ENCODE peak calls at places on chromosomes 7 and 10, in eight cellular contexts. One of them, this sample, is unnamed.
A peak's percentile ranks its signal among the peaks of the same experiment; 100 is the strongest.

GRCh38 chr10:31745612-31746376 is 182.8 kb downstream of the ARHGAP12 start:
- DNase-seq in stimulated activated CD4-positive, alpha-beta T cell treated with anti-CD3 and anti-CD28 coated beads, Interleukin-2, amount 100 ng/mL, for 48 hours: peak; percentile 34
- DNase-seq in effector CD8-positive, alpha-beta T cell: no peak
- DNase-seq in stimulated activated naive CD8-positive, alpha-beta T cell treated with anti-CD3 and anti-CD28 coated beads, Interleukin-15, amount 100 ng/mL, for 72 hours: peak; percentile 56
- DNase-seq in activated T-cell treated with anti-CD3 and anti-CD28 coated beads for 24 hours: peak; percentile 49
- DNase-seq in stimulated activated CD8-positive, alpha-beta memory T cell treated with anti-CD3 and anti-CD28 coated beads, Interleukin-7, amount 100 ng/mL, for 48 hours: peak; percentile 22
- DNase-seq in HuH-7.5: no peak
- DNase-seq in AG04450: peak; percentile 71
- DNase-seq in this sample: peak; percentile 48

GRCh38 chr10:45179716-45180115 is 135.7 kb downstream of the OR13A1 start:
- DNase-seq in effector CD8-positive, alpha-beta T cell: no peak
- DNase-seq in AG04450: no peak
- DNase-seq in activated T-cell treated with anti-CD3 and anti-CD28 coated beads for 24 hours: no peak
- DNase-seq in stimulated activated naive CD8-positive, alpha-beta T cell treated with anti-CD3 and anti-CD28 coated beads, Interleukin-15, amount 100 ng/mL, for 72 hours: no peak
- DNase-seq in stimulated activated CD4-positive, alpha-beta T cell treated with anti-CD3 and anti-CD28 coated beads, Interleukin-2, amount 100 ng/mL, for 48 hours: no peak
- DNase-seq in stimulated activated CD8-positive, alpha-beta memory T cell treated with anti-CD3 and anti-CD28 coated beads, Interleukin-7, amount 100 ng/mL, for 48 hours: no peak
- DNase-seq in HuH-7.5: no peak
- DNase-seq in this sample: no peak

GRCh38 chr10:102579206-102579790 is 65.0 kb upstream of the TRIM8 start:
- DNase-seq in stimulated activated CD4-positive, alpha-beta T cell treated with anti-CD3 and anti-CD28 coated beads, Interleukin-2, amount 100 ng/mL, for 48 hours: no peak
- DNase-seq in effector CD8-positive, alpha-beta T cell: no peak
- DNase-seq in stimulated activated CD8-positive, alpha-beta memory T cell treated with anti-CD3 and anti-CD28 coated beads, Interleukin-7, amount 100 ng/mL, for 48 hours: no peak
- DNase-seq in activated T-cell treated with anti-CD3 and anti-CD28 coated beads for 24 hours: no peak
- DNase-seq in stimulated activated naive CD8-positive, alpha-beta T cell treated with anti-CD3 and anti-CD28 coated beads, Interleukin-15, amount 100 ng/mL, for 72 hours: no peak
- DNase-seq in HuH-7.5: no peak
- DNase-seq in AG04450: no peak
- DNase-seq in this sample: no peak

GRCh38 chr10:17918187-17918903 is 33.4 kb upstream of the SLC39A12 start:
- DNase-seq in activated T-cell treated with anti-CD3 and anti-CD28 coated beads for 24 hours: no peak
- DNase-seq in effector CD8-positive, alpha-beta T cell: no peak
- DNase-seq in HuH-7.5: no peak
- DNase-seq in stimulated activated naive CD8-positive, alpha-beta T cell treated with anti-CD3 and anti-CD28 coated beads, Interleukin-15, amount 100 ng/mL, for 72 hours: no peak
- DNase-seq in AG04450: no peak
- DNase-seq in stimulated activated CD8-positive, alpha-beta memory T cell treated with anti-CD3 and anti-CD28 coated beads, Interleukin-7, amount 100 ng/mL, for 48 hours: no peak
- DNase-seq in stimulated activated CD4-positive, alpha-beta T cell treated with anti-CD3 and anti-CD28 coated beads, Interleukin-2, amount 100 ng/mL, for 48 hours: no peak
- DNase-seq in this sample: no peak

GRCh38 chr7:151817315-151817690 is 59.6 kb downstream of the PRKAG2 start:
- DNase-seq in effector CD8-positive, alpha-beta T cell: no peak
- DNase-seq in stimulated activated naive CD8-positive, alpha-beta T cell treated with anti-CD3 and anti-CD28 coated beads, Interleukin-15, amount 100 ng/mL, for 72 hours: no peak
- DNase-seq in stimulated activated CD4-positive, alpha-beta T cell treated with anti-CD3 and anti-CD28 coated beads, Interleukin-2, amount 100 ng/mL, for 48 hours: no peak
- DNase-seq in AG04450: no peak
- DNase-seq in activated T-cell treated with anti-CD3 and anti-CD28 coated beads for 24 hours: no peak
- DNase-seq in HuH-7.5: no peak
- DNase-seq in stimulated activated CD8-positive, alpha-beta memory T cell treated with anti-CD3 and anti-CD28 coated beads, Interleukin-7, amount 100 ng/mL, for 48 hours: no peak
- DNase-seq in this sample: no peak

GRCh38 chr7:119724041-119724792 is 548.8 kb upstream of the KCND2 start:
- DNase-seq in stimulated activated CD8-positive, alpha-beta memory T cell treated with anti-CD3 and anti-CD28 coated beads, Interleukin-7, amount 100 ng/mL, for 48 hours: no peak
- DNase-seq in stimulated activated CD4-positive, alpha-beta T cell treated with anti-CD3 and anti-CD28 coated beads, Interleukin-2, amount 100 ng/mL, for 48 hours: no peak
- DNase-seq in HuH-7.5: no peak
- DNase-seq in AG04450: no peak
- DNase-seq in effector CD8-positive, alpha-beta T cell: no peak
- DNase-seq in stimulated activated naive CD8-positive, alpha-beta T cell treated with anti-CD3 and anti-CD28 coated beads, Interleukin-15, amount 100 ng/mL, for 72 hours: no peak
- DNase-seq in activated T-cell treated with anti-CD3 and anti-CD28 coated beads for 24 hours: no peak
- DNase-seq in this sample: no peak

GRCh38 chr7:32161708-32162107 is 91.5 kb upstream of the PDE1C start:
- DNase-seq in activated T-cell treated with anti-CD3 and anti-CD28 coated beads for 24 hours: no peak
- DNase-seq in HuH-7.5: no peak
- DNase-seq in stimulated activated CD8-positive, alpha-beta memory T cell treated with anti-CD3 and anti-CD28 coated beads, Interleukin-7, amount 100 ng/mL, for 48 hours: no peak
- DNase-seq in effector CD8-positive, alpha-beta T cell: no peak
- DNase-seq in stimulated activated CD4-positive, alpha-beta T cell treated with anti-CD3 and anti-CD28 coated beads, Interleukin-2, amount 100 ng/mL, for 48 hours: no peak
- DNase-seq in stimulated activated naive CD8-positive, alpha-beta T cell treated with anti-CD3 and anti-CD28 coated beads, Interleukin-15, amount 100 ng/mL, for 72 hours: no peak
- DNase-seq in AG04450: no peak
- DNase-seq in this sample: no peak

GRCh38 chr7:83161851-83162401 is 758 bp downstream of the PCLO start:
- DNase-seq in AG04450: no peak
- DNase-seq in stimulated activated CD4-positive, alpha-beta T cell treated with anti-CD3 and anti-CD28 coated beads, Interleukin-2, amount 100 ng/mL, for 48 hours: no peak
- DNase-seq in effector CD8-positive, alpha-beta T cell: no peak
- DNase-seq in HuH-7.5: no peak
- DNase-seq in stimulated activated naive CD8-positive, alpha-beta T cell treated with anti-CD3 and anti-CD28 coated beads, Interleukin-15, amount 100 ng/mL, for 72 hours: no peak
- DNase-seq in activated T-cell treated with anti-CD3 and anti-CD28 coated beads for 24 hours: no peak
- DNase-seq in stimulated activated CD8-positive, alpha-beta memory T cell treated with anti-CD3 and anti-CD28 coated beads, Interleukin-7, amount 100 ng/mL, for 48 hours: no peak
- DNase-seq in this sample: no peak

GRCh38 chr7:2001601-2002442 is 230.9 kb downstream of the MAD1L1 start:
- DNase-seq in stimulated activated CD4-positive, alpha-beta T cell treated with anti-CD3 and anti-CD28 coated beads, Interleukin-2, amount 100 ng/mL, for 48 hours: no peak
- DNase-seq in activated T-cell treated with anti-CD3 and anti-CD28 coated beads for 24 hours: no peak
- DNase-seq in AG04450: no peak
- DNase-seq in effector CD8-positive, alpha-beta T cell: no peak
- DNase-seq in HuH-7.5: no peak
- DNase-seq in stimulated activated CD8-positive, alpha-beta memory T cell treated with anti-CD3 and anti-CD28 coated beads, Interleukin-7, amount 100 ng/mL, for 48 hours: no peak
- DNase-seq in stimulated activated naive CD8-positive, alpha-beta T cell treated with anti-CD3 and anti-CD28 coated beads, Interleukin-15, amount 100 ng/mL, for 72 hours: no peak
- DNase-seq in this sample: no peak

GRCh38 chr10:44249490-44249889 is 135.4 kb downstream of the CXCL12 start:
- DNase-seq in AG04450: no peak
- DNase-seq in stimulated activated naive CD8-positive, alpha-beta T cell treated with anti-CD3 and anti-CD28 coated beads, Interleukin-15, amount 100 ng/mL, for 72 hours: no peak
- DNase-seq in stimulated activated CD8-positive, alpha-beta memory T cell treated with anti-CD3 and anti-CD28 coated beads, Interleukin-7, amount 100 ng/mL, for 48 hours: no peak
- DNase-seq in effector CD8-positive, alpha-beta T cell: no peak
- DNase-seq in HuH-7.5: no peak
- DNase-seq in stimulated activated CD4-positive, alpha-beta T cell treated with anti-CD3 and anti-CD28 coated beads, Interleukin-2, amount 100 ng/mL, for 48 hours: no peak
- DNase-seq in activated T-cell treated with anti-CD3 and anti-CD28 coated beads for 24 hours: no peak
- DNase-seq in this sample: no peak

GRCh38 chr7:2956526-2957368 is 86.9 kb downstream of the CARD11 start:
- DNase-seq in activated T-cell treated with anti-CD3 and anti-CD28 coated beads for 24 hours: peak; percentile 46
- DNase-seq in stimulated activated CD8-positive, alpha-beta memory T cell treated with anti-CD3 and anti-CD28 coated beads, Interleukin-7, amount 100 ng/mL, for 48 hours: no peak
- DNase-seq in effector CD8-positive, alpha-beta T cell: no peak
- DNase-seq in AG04450: peak; percentile 39
- DNase-seq in HuH-7.5: no peak
- DNase-seq in stimulated activated CD4-positive, alpha-beta T cell treated with anti-CD3 and anti-CD28 coated beads, Interleukin-2, amount 100 ng/mL, for 48 hours: peak; percentile 49
- DNase-seq in stimulated activated naive CD8-positive, alpha-beta T cell treated with anti-CD3 and anti-CD28 coated beads, Interleukin-15, amount 100 ng/mL, for 72 hours: peak; percentile 55
- DNase-seq in this sample: peak; percentile 15

GRCh38 chr10:122468220-122468922 is 7.0 kb downstream of the HTRA1 start:
- DNase-seq in activated T-cell treated with anti-CD3 and anti-CD28 coated beads for 24 hours: no peak
- DNase-seq in stimulated activated CD4-positive, alpha-beta T cell treated with anti-CD3 and anti-CD28 coated beads, Interleukin-2, amount 100 ng/mL, for 48 hours: no peak
- DNase-seq in AG04450: no peak
- DNase-seq in stimulated activated naive CD8-positive, alpha-beta T cell treated with anti-CD3 and anti-CD28 coated beads, Interleukin-15, amount 100 ng/mL, for 72 hours: no peak
- DNase-seq in HuH-7.5: no peak
- DNase-seq in stimulated activated CD8-positive, alpha-beta memory T cell treated with anti-CD3 and anti-CD28 coated beads, Interleukin-7, amount 100 ng/mL, for 48 hours: no peak
- DNase-seq in effector CD8-positive, alpha-beta T cell: no peak
- DNase-seq in this sample: no peak

GRCh38 chr10:6990891-6991290 is 410.8 kb upstream of the PRKCQ start:
- DNase-seq in stimulated activated CD8-positive, alpha-beta memory T cell treated with anti-CD3 and anti-CD28 coated beads, Interleukin-7, amount 100 ng/mL, for 48 hours: no peak
- DNase-seq in HuH-7.5: no peak
- DNase-seq in AG04450: no peak
- DNase-seq in activated T-cell treated with anti-CD3 and anti-CD28 coated beads for 24 hours: no peak
- DNase-seq in stimulated activated CD4-positive, alpha-beta T cell treated with anti-CD3 and anti-CD28 coated beads, Interleukin-2, amount 100 ng/mL, for 48 hours: no peak
- DNase-seq in effector CD8-positive, alpha-beta T cell: no peak
- DNase-seq in stimulated activated naive CD8-positive, alpha-beta T cell treated with anti-CD3 and anti-CD28 coated beads, Interleukin-15, amount 100 ng/mL, for 72 hours: no peak
- DNase-seq in this sample: no peak

This sample was measured in HCT116.